ENCODE peak calls at places on chromosomes 3 and 15, in six cellular contexts. E is CD8-positive, alpha-beta T cell; Y is tibial nerve; S is Panc1; J is uterus; Q is mammary epithelial cell. V is an unnamed sample. For H3K4me1, the result is how much of the 10 kb centered on the place peaks cover.

GRCh38 chr3:107685383-107685782 is 162.6 kb downstream of the BBX start:
- DNase-seq in E (no peak), Q (no peak), Y (no peak), S (no peak), J (no peak), V (no peak)

GRCh38 chr15:70593795-70594194 is 169.6 kb downstream of the UACA start:
- DNase-seq in S (no peak), Q (no peak), E (no peak), J (no peak), Y (no peak), V (no peak)

GRCh38 chr3:66483006-66483928 is 17.6 kb downstream of the LRIG1 start:
- DNase-seq in S (no peak), J (peak), Q (no peak), E (peak), Y (peak), V (no peak)

GRCh38 chr3:126064627-126065258 is 19.2 kb downstream of the SLC41A3 start:
- DNase-seq in Y (no peak), S (no peak), Q (no peak), J (no peak), E (no peak), V (no peak)

GRCh38 chr3:7964899-7965298 is 536.7 kb upstream of the LMCD1 start:
- DNase-seq in E (no peak), J (no peak), Q (no peak), Y (no peak), S (no peak), V (no peak)

GRCh38 chr3:105880681-105881290 is 12.0 kb upstream of the CBLB start:
- DNase-seq in Q (no peak), J (no peak), E (no peak), Y (no peak), S (no peak), V (no peak)

GRCh38 chr3:63969866-63970265 is 53.4 kb downstream of the PSMD6 start:
- DNase-seq in Q (no peak), Y (no peak), J (no peak), E (no peak), S (no peak), V (peak)

GRCh38 chr3:196131921-196132320 is 50.0 kb upstream of the TFRC start:
- DNase-seq in J (no peak), Q (no peak), S (no peak), Y (no peak), E (no peak), V (no peak)

GRCh38 chr15:95690631-95691340 is 639.7 kb upstream of the NR2F2 start:
- DNase-seq in Q (peak), Y (no peak), J (no peak), S (no peak), E (no peak), V (no peak)

GRCh38 chr15:58460872-58461271 is 29.1 kb downstream of the LIPC start:
- DNase-seq in Q (no peak), E (no peak), S (no peak), Y (no peak), J (no peak), V (no peak)

GRCh38 chr15:60982249-60982932 is 246.7 kb downstream of the RORA start:
- DNase-seq in E (no peak), Y (no peak), S (no peak), J (no peak), Q (no peak), V (no peak)

GRCh38 chr3:113140876-113141275 is 70.5 kb upstream of the BOC start:
- DNase-seq in Y (no peak), E (no peak), J (no peak), Q (peak), S (no peak), V (no peak)

GRCh38 chr3:188797045-188797444 is 374.7 kb upstream of the TPRG1 start:
- DNase-seq in E (no peak), J (no peak), S (no peak), Q (no peak), Y (no peak), V (no peak)

GRCh38 chr3:188796122-188796631 is 375.6 kb upstream of the TPRG1 start:
- DNase-seq in E (no peak), J (no peak), Q (peak), S (no peak), Y (peak), V (no peak)

GRCh38 chr3:188789201-188789600 is 382.6 kb upstream of the TPRG1 start:
- DNase-seq in S (no peak), J (no peak), Y (no peak), Q (peak), E (no peak), V (no peak)

GRCh38 chr3:188788621-188789081 is 383.1 kb upstream of the TPRG1 start:
- DNase-seq in Q (peak), E (peak), J (no peak), S (no peak), Y (no peak), V (no peak)

GRCh38 chr3:188792788-188793187 is 379.0 kb upstream of the TPRG1 start:
- DNase-seq in J (no peak), Q (no peak), Y (no peak), S (no peak), E (no peak), V (no peak)
- H3K4me1 ChIP-seq in J (under half), Q (under half), Y (under half), S (under half), E (under half), V (under half)

GRCh38 chr15:75029378-75030022 is 6.1 kb downstream of the PPCDC start:
- DNase-seq in Y (peak), S (no peak), J (peak), Q (peak), E (peak), V (peak)
- H3K4me3 ChIP-seq in Y (peak), S (no peak), J (no peak), Q (no peak), E (no peak), V (no peak)

GRCh38 chr15:79179597-79179996 is 89.0 kb upstream of the RASGRF1 start:
- DNase-seq in Y (no peak), S (no peak), Q (no peak), E (no peak), J (no peak), V (no peak)

GRCh38 chr15:79184465-79184892 is 93.9 kb upstream of the RASGRF1 start:
- DNase-seq in Q (peak), Y (peak), S (peak), E (peak), J (peak), V (peak)

GRCh38 chr15:79176151-79176550 is 85.6 kb upstream of the RASGRF1 start:
- DNase-seq in Y (no peak), J (no peak), Q (no peak), S (no peak), E (no peak), V (no peak)

GRCh38 chr15:79180318-79180717 is 89.7 kb upstream of the RASGRF1 start:
- DNase-seq in Q (no peak), S (no peak), E (no peak), J (no peak), Y (no peak), V (no peak)

GRCh38 chr15:79179108-79179561 is 88.6 kb upstream of the RASGRF1 start:
- DNase-seq in S (no peak), Q (peak), E (no peak), Y (no peak), J (no peak), V (no peak)
- H3K27ac ChIP-seq in S (peak), Q (no peak), E (no peak), Y (no peak), J (no peak), V (no peak)

DNA sequence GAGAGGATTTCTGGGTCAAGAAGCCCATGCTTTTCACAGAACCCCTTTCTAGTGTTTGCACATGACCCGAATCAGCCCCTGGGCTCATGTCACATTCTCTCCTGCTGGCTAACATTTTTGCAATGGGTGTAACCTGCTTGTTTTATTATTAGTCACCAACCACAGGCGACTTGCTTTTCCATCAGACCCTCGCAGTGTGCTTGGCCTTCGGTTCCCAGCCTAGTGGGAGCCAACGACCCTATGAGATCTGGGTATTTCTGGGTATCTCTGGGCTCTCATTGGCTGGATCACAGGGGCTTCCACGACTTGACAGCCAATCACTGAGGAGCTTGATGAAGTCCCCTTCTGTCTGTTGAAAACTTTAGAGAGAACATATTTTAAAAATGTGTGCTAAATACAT is 11.0 kb upstream of the FBLN2 start:
- DNase-seq in Y (no peak), J (no peak), E (no peak), S (peak), Q (peak), V (no peak)
- H3K4me1 ChIP-seq in Y (under half), J (under half), E (under half), S (under half), Q (under half), V (under half)

DNA sequence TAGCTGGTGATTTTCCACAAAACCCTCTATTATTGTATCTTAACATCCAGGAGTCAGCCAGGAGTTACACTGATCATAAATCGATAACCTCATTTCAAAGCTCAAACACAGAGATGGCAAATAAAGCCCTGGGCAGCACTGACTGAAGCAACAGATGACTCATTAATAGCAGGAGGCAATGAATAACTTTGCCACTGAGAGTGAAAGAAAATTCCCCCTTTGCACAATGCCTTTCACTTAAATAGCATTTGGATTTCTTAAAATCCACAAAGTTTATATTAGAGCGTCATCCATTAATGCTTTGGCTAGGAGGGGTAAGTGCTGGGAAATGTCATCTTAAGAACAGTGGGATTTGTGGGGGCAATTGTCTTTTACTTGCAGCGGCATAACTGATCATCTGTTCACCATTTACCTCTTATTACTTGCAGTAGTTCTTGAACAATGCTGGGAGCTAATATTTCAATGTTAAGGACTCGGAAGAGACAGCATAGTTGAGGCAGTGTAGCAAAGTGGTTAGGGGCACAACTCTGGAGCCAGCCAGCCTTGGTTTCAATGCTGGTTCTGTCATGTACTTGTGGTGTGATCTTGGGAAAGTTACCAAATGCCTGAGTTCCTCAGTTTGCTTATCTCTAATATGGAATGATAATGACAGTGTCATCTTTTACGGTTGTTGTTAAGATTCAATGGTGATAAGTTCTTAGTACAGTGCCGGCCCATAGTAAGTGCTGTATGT is 630.4 kb upstream of the TBL1XR1 start:
- DNase-seq in J (no peak), S (no peak), Q (peak), Y (no peak), E (no peak), V (no peak)
- H3K4me3 ChIP-seq in J (no peak), S (no peak), Q (no peak), Y (no peak), E (no peak), V (no peak)

GRCh38 chr3:115085197-115085865 is 61.8 kb downstream of the ZBTB20 start:
- DNase-seq in Q (no peak), J (no peak), S (no peak), Y (no peak), E (no peak), V (no peak)
- H3K27ac ChIP-seq in Q (no peak), J (peak), S (no peak), Y (peak), E (no peak), V (no peak)

GRCh38 chr3:119641416-119641815 is 19.0 kb downstream of the POPDC2 start:
- DNase-seq in S (no peak), Y (no peak), J (no peak), E (no peak), Q (no peak), V (no peak)
- H3K4me1 ChIP-seq in S (under half), Y (under half), J (under half), E (under half), Q (under half), V (under half)

GRCh38 chr3:173588547-173588946 is 191.0 kb downstream of the NLGN1 start:
- DNase-seq in Q (no peak), S (no peak), J (no peak), Y (no peak), E (no peak), V (no peak)
- H3K4me3 ChIP-seq in Q (no peak), S (no peak), J (no peak), Y (no peak), E (no peak), V (no peak)